ENCODE peak calls at places on chromosome 19, in four cellular contexts. One of them, this sample, is unnamed.

GRCh38 chr19:41965127-41965526 is 6.0 kb upstream of the RABAC1 start:
- DNase-seq in fibroblast of pulmonary artery: no peak
- DNase-seq in activated B cell treated with CpG ODN at 0.5 μM for 24 hours: no peak
- DNase-seq in choroid plexus epithelial cell: no peak
- DNase-seq in this sample: no peak

GRCh38 chr19:14434543-14435319 is 1.6 kb downstream of the PKN1 start:
- DNase-seq in choroid plexus epithelial cell: peak
- DNase-seq in activated B cell treated with CpG ODN at 0.5 μM for 24 hours: no peak
- DNase-seq in fibroblast of pulmonary artery: peak
- DNase-seq in this sample: no peak

GRCh38 chr19:41323430-41324125 is 13.6 kb downstream of the CCDC97 start:
- DNase-seq in activated B cell treated with CpG ODN at 0.5 μM for 24 hours: no peak
- DNase-seq in fibroblast of pulmonary artery: peak
- DNase-seq in choroid plexus epithelial cell: peak
- DNase-seq in this sample: no peak

GRCh38 chr19:53365899-53366493 is 491 bp downstream of the ZNF525 start:
- DNase-seq in activated B cell treated with CpG ODN at 0.5 μM for 24 hours: no peak
- DNase-seq in fibroblast of pulmonary artery: no peak
- DNase-seq in choroid plexus epithelial cell: no peak
- DNase-seq in this sample: no peak

GRCh38 chr19:1214862-1215731 is 9.5 kb downstream of the STK11 start:
- DNase-seq in activated B cell treated with CpG ODN at 0.5 μM for 24 hours: no peak
- DNase-seq in choroid plexus epithelial cell: no peak
- DNase-seq in fibroblast of pulmonary artery: no peak
- DNase-seq in this sample: no peak

GRCh38 chr19:12364391-12365093 is 941 bp downstream of the ZNF442 start:
- DNase-seq in fibroblast of pulmonary artery: peak
- DNase-seq in activated B cell treated with CpG ODN at 0.5 μM for 24 hours: peak
- DNase-seq in choroid plexus epithelial cell: peak
- DNase-seq in this sample: no peak

GRCh38 chr19:57512845-57513244 is 13.1 kb downstream of the ZNF773 start:
- DNase-seq in fibroblast of pulmonary artery: peak
- DNase-seq in activated B cell treated with CpG ODN at 0.5 μM for 24 hours: no peak
- DNase-seq in choroid plexus epithelial cell: peak
- DNase-seq in this sample: no peak

GRCh38 chr19:15154002-15154612 is 46.7 kb downstream of the NOTCH3 start:
- DNase-seq in fibroblast of pulmonary artery: peak
- DNase-seq in choroid plexus epithelial cell: peak
- DNase-seq in activated B cell treated with CpG ODN at 0.5 μM for 24 hours: no peak
- DNase-seq in this sample: no peak

GRCh38 chr19:39499082-39499642 is 415 bp downstream of the DLL3 start:
- DNase-seq in fibroblast of pulmonary artery: no peak
- DNase-seq in choroid plexus epithelial cell: peak
- DNase-seq in activated B cell treated with CpG ODN at 0.5 μM for 24 hours: peak
- DNase-seq in this sample: peak

GRCh38 chr19:40650749-40651305 is 39.6 kb downstream of the NUMBL start:
- DNase-seq in fibroblast of pulmonary artery: peak
- DNase-seq in choroid plexus epithelial cell: peak
- DNase-seq in activated B cell treated with CpG ODN at 0.5 μM for 24 hours: no peak
- DNase-seq in this sample: no peak

GRCh38 chr19:5985098-5985783 is 7.3 kb upstream of the RANBP3 start:
- DNase-seq in choroid plexus epithelial cell: peak
- DNase-seq in fibroblast of pulmonary artery: peak
- DNase-seq in activated B cell treated with CpG ODN at 0.5 μM for 24 hours: no peak
- DNase-seq in this sample: no peak

GRCh38 chr19:40599331-40600085 is 1.7 kb upstream of the LTBP4 start:
- DNase-seq in fibroblast of pulmonary artery: no peak
- DNase-seq in choroid plexus epithelial cell: no peak
- DNase-seq in activated B cell treated with CpG ODN at 0.5 μM for 24 hours: no peak
- DNase-seq in this sample: no peak

GRCh38 chr19:51749979-51750378 is 1.7 kb downstream of the FPR1 start:
- DNase-seq in choroid plexus epithelial cell: peak
- DNase-seq in activated B cell treated with CpG ODN at 0.5 μM for 24 hours: no peak
- DNase-seq in fibroblast of pulmonary artery: no peak
- DNase-seq in this sample: no peak

GRCh38 chr19:17385878-17386611 is 8.0 kb downstream of the CCDC194 start:
- DNase-seq in choroid plexus epithelial cell: peak
- DNase-seq in activated B cell treated with CpG ODN at 0.5 μM for 24 hours: peak
- DNase-seq in fibroblast of pulmonary artery: peak
- DNase-seq in this sample: no peak

GRCh38 chr19:50417138-50417849 is 1.4 kb upstream of the SPIB start:
- DNase-seq in choroid plexus epithelial cell: no peak
- DNase-seq in activated B cell treated with CpG ODN at 0.5 μM for 24 hours: peak
- DNase-seq in fibroblast of pulmonary artery: no peak
- DNase-seq in this sample: no peak

GRCh38 chr19:34096020-34096915 is 76.0 kb upstream of the LSM14A start:
- DNase-seq in fibroblast of pulmonary artery: peak
- DNase-seq in activated B cell treated with CpG ODN at 0.5 μM for 24 hours: no peak
- DNase-seq in choroid plexus epithelial cell: peak
- DNase-seq in this sample: no peak

GRCh38 chr19:455031-455705 is 5.7 kb downstream of the SHC2 start:
- DNase-seq in choroid plexus epithelial cell: no peak
- DNase-seq in activated B cell treated with CpG ODN at 0.5 μM for 24 hours: no peak
- DNase-seq in fibroblast of pulmonary artery: no peak
- DNase-seq in this sample: no peak

GRCh38 chr19:55476100-55476775 is at the start of gene ZNF628:
- DNase-seq in choroid plexus epithelial cell: peak
- DNase-seq in activated B cell treated with CpG ODN at 0.5 μM for 24 hours: peak
- DNase-seq in fibroblast of pulmonary artery: peak
- DNase-seq in this sample: peak

GRCh38 chr19:33998739-33999345 is 173.5 kb upstream of the LSM14A start:
- DNase-seq in activated B cell treated with CpG ODN at 0.5 μM for 24 hours: no peak
- DNase-seq in fibroblast of pulmonary artery: peak
- DNase-seq in choroid plexus epithelial cell: peak
- DNase-seq in this sample: no peak

DNA sequence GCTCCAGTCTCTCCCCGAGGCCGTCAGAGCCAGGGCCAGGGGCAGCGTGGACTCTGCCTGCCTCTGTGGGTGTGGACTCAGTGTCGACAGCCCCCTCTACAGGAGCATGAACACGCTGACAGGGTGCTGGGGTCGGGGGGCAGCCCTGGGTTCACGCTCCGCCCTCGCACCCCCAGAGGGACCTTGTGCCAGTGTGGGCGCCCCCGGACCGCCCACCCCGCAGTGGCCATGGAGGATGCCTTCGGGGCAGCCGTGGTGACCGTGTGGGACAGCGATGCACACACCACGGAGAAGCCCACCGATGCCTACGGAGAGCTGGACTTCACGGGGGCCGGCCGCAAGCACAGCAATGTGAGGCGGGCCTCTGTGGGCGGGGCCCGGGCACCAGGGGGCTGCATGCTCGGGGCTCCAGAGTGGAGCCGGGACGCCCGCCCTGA is 8.3 kb downstream of the TRPM4 start:
- DNase-seq in fibroblast of pulmonary artery: no peak
- DNase-seq in activated B cell treated with CpG ODN at 0.5 μM for 24 hours: no peak
- DNase-seq in choroid plexus epithelial cell: no peak
- DNase-seq in this sample: no peak
- TF ChIP-seq CTCF in fibroblast of pulmonary artery: no peak
- TF ChIP-seq CTCF in activated B cell treated with CpG ODN at 0.5 μM for 24 hours: no peak
- TF ChIP-seq CTCF in choroid plexus epithelial cell: peak
- TF ChIP-seq CTCF in this sample: no peak

GRCh38 chr19:4360641-4361151 is 17.3 kb downstream of the MPND start:
- DNase-seq in choroid plexus epithelial cell: peak
- DNase-seq in activated B cell treated with CpG ODN at 0.5 μM for 24 hours: no peak
- DNase-seq in fibroblast of pulmonary artery: no peak
- DNase-seq in this sample: no peak
- TF ChIP-seq CTCF in choroid plexus epithelial cell: no peak
- TF ChIP-seq CTCF in activated B cell treated with CpG ODN at 0.5 μM for 24 hours: no peak
- TF ChIP-seq CTCF in fibroblast of pulmonary artery: no peak
- TF ChIP-seq CTCF in this sample: no peak

GRCh38 chr19:11136400-11137101 is 19.0 kb downstream of the SPC24 start:
- DNase-seq in activated B cell treated with CpG ODN at 0.5 μM for 24 hours: no peak
- DNase-seq in fibroblast of pulmonary artery: no peak
- DNase-seq in choroid plexus epithelial cell: no peak
- DNase-seq in this sample: no peak

GRCh38 chr19:11138659-11139526 is 16.7 kb downstream of the SPC24 start:
- DNase-seq in fibroblast of pulmonary artery: peak
- DNase-seq in choroid plexus epithelial cell: peak
- DNase-seq in activated B cell treated with CpG ODN at 0.5 μM for 24 hours: no peak
- DNase-seq in this sample: no peak

GRCh38 chr19:11140896-11141295 is 14.7 kb downstream of the SPC24 start:
- DNase-seq in fibroblast of pulmonary artery: no peak
- DNase-seq in activated B cell treated with CpG ODN at 0.5 μM for 24 hours: no peak
- DNase-seq in choroid plexus epithelial cell: no peak
- DNase-seq in this sample: no peak

GRCh38 chr19:11141937-11142527 is 13.6 kb downstream of the SPC24 start:
- DNase-seq in fibroblast of pulmonary artery: no peak
- DNase-seq in choroid plexus epithelial cell: no peak
- DNase-seq in activated B cell treated with CpG ODN at 0.5 μM for 24 hours: no peak
- DNase-seq in this sample: no peak

GRCh38 chr19:11137542-11138384 is 17.8 kb downstream of the SPC24 start:
- DNase-seq in fibroblast of pulmonary artery: peak
- DNase-seq in activated B cell treated with CpG ODN at 0.5 μM for 24 hours: no peak
- DNase-seq in choroid plexus epithelial cell: peak
- DNase-seq in this sample: peak
- TF ChIP-seq CTCF in fibroblast of pulmonary artery: peak
- TF ChIP-seq CTCF in activated B cell treated with CpG ODN at 0.5 μM for 24 hours: no peak
- TF ChIP-seq CTCF in choroid plexus epithelial cell: peak
- TF ChIP-seq CTCF in this sample: peak

GRCh38 chr19:3556423-3556977 is 886 bp downstream of the MFSD12 start:
- DNase-seq in choroid plexus epithelial cell: no peak
- DNase-seq in activated B cell treated with CpG ODN at 0.5 μM for 24 hours: no peak
- DNase-seq in fibroblast of pulmonary artery: no peak
- DNase-seq in this sample: no peak

GRCh38 chr19:3557461-3558248 is at the start of gene MFSD12:
- DNase-seq in choroid plexus epithelial cell: peak
- DNase-seq in fibroblast of pulmonary artery: peak
- DNase-seq in activated B cell treated with CpG ODN at 0.5 μM for 24 hours: peak
- DNase-seq in this sample: peak

GRCh38 chr19:3554254-3555083 is 2.9 kb downstream of the MFSD12 start:
- DNase-seq in activated B cell treated with CpG ODN at 0.5 μM for 24 hours: no peak
- DNase-seq in fibroblast of pulmonary artery: no peak
- DNase-seq in choroid plexus epithelial cell: no peak
- DNase-seq in this sample: no peak

GRCh38 chr19:3555653-3556422 is 1.5 kb downstream of the MFSD12 start:
- DNase-seq in fibroblast of pulmonary artery: no peak
- DNase-seq in activated B cell treated with CpG ODN at 0.5 μM for 24 hours: no peak
- DNase-seq in choroid plexus epithelial cell: no peak
- DNase-seq in this sample: no peak

DNA sequence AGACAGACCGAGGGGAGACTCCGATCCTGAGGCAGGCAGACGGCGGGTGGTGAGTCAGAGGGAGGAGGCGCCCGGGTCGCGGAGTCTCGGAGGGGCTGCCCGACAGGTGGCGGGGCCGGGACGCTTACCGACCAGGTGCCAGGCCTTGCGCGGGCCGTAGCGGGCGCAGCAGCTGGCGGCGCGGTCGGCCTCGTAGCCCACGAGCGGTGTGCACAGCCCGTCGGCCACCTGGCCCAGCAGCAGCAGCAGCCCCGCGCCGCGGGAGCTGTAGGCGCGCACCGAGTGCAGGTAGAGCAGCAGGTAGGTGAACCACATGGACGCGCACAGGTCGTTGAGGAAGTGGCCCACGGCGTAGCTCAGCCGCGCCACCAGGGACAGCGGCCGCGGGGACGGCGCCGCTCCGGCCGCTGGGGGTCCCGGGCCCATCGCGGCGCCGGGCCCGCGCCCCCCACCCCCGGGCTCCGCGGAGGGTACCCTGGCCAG is 367 bp downstream of the MFSD12 start:
- DNase-seq in fibroblast of pulmonary artery: no peak
- DNase-seq in activated B cell treated with CpG ODN at 0.5 μM for 24 hours: peak
- DNase-seq in choroid plexus epithelial cell: peak
- DNase-seq in this sample: no peak
- TF ChIP-seq CTCF in fibroblast of pulmonary artery: no peak
- TF ChIP-seq CTCF in activated B cell treated with CpG ODN at 0.5 μM for 24 hours: no peak
- TF ChIP-seq CTCF in choroid plexus epithelial cell: peak
- TF ChIP-seq CTCF in this sample: peak

GRCh38 chr19:19138110-19138981 is at the start of gene TMEM161A:
- DNase-seq in activated B cell treated with CpG ODN at 0.5 μM for 24 hours: peak
- DNase-seq in choroid plexus epithelial cell: peak
- DNase-seq in fibroblast of pulmonary artery: peak
- DNase-seq in this sample: peak

GRCh38 chr19:19142347-19142746 is 4.1 kb upstream of the TMEM161A start:
- DNase-seq in choroid plexus epithelial cell: no peak
- DNase-seq in fibroblast of pulmonary artery: no peak
- DNase-seq in activated B cell treated with CpG ODN at 0.5 μM for 24 hours: no peak
- DNase-seq in this sample: no peak

GRCh38 chr19:19137556-19138109 is 645 bp downstream of the TMEM161A start:
- DNase-seq in activated B cell treated with CpG ODN at 0.5 μM for 24 hours: no peak
- DNase-seq in choroid plexus epithelial cell: peak
- DNase-seq in fibroblast of pulmonary artery: peak
- DNase-seq in this sample: no peak

GRCh38 chr19:19140476-19140875 is 2.2 kb upstream of the TMEM161A start:
- DNase-seq in choroid plexus epithelial cell: no peak
- DNase-seq in activated B cell treated with CpG ODN at 0.5 μM for 24 hours: no peak
- DNase-seq in fibroblast of pulmonary artery: no peak
- DNase-seq in this sample: no peak

DNA sequence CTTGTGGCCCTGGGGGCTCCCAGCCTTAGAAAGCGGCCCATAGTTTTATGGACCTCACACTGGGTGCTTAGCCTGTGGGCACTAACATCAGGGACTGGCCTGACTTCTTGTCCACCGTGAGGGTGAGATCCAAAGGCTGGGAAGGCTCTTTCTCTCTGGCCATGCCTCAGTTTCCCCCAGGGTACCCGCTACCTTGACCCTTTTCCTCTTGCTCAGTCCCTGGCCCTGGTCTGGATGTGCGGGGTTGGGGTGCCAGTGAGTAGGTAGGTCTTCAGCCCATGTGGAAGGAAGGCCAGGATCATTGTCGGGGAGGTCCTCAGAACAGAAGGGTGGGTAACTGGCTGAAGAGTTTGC is 1.6 kb upstream of the TMEM161A start:
- DNase-seq in fibroblast of pulmonary artery: no peak
- DNase-seq in activated B cell treated with CpG ODN at 0.5 μM for 24 hours: no peak
- DNase-seq in choroid plexus epithelial cell: no peak
- DNase-seq in this sample: no peak
- TF ChIP-seq CTCF in fibroblast of pulmonary artery: no peak
- TF ChIP-seq CTCF in activated B cell treated with CpG ODN at 0.5 μM for 24 hours: no peak
- TF ChIP-seq CTCF in choroid plexus epithelial cell: no peak
- TF ChIP-seq CTCF in this sample: peak

GRCh38 chr19:43781630-43782310 is 997 bp upstream of the KCNN4 start:
- DNase-seq in activated B cell treated with CpG ODN at 0.5 μM for 24 hours: no peak
- DNase-seq in fibroblast of pulmonary artery: no peak
- DNase-seq in choroid plexus epithelial cell: no peak
- DNase-seq in this sample: no peak
- TF ChIP-seq CTCF in activated B cell treated with CpG ODN at 0.5 μM for 24 hours: no peak
- TF ChIP-seq CTCF in fibroblast of pulmonary artery: no peak
- TF ChIP-seq CTCF in choroid plexus epithelial cell: no peak
- TF ChIP-seq CTCF in this sample: no peak

GRCh38 chr19:35557539-35558399 is 5.7 kb downstream of the ATP4A start:
- DNase-seq in fibroblast of pulmonary artery: peak
- DNase-seq in choroid plexus epithelial cell: peak
- DNase-seq in activated B cell treated with CpG ODN at 0.5 μM for 24 hours: peak
- DNase-seq in this sample: peak
- TF ChIP-seq CTCF in fibroblast of pulmonary artery: no peak
- TF ChIP-seq CTCF in choroid plexus epithelial cell: no peak
- TF ChIP-seq CTCF in activated B cell treated with CpG ODN at 0.5 μM for 24 hours: no peak
- TF ChIP-seq CTCF in this sample: peak